ENCODE peak calls at places on chromosome 7, in six cellular contexts. E, K, W, P, Y and G are unnamed samples.
A peak's percentile ranks its signal among the peaks of the same experiment; 100 is the strongest.

GRCh38 chr7:94405506-94405905 is 10.8 kb downstream of the COL1A2 start:
- DNase-seq in E (no peak), K (no peak), W (no peak), P (no peak), Y (no peak), G (no peak)

GRCh38 chr7:66502230-66503035 is 126.2 kb upstream of the KCTD7 start:
- DNase-seq in E (no peak), K (no peak), W (no peak), P (no peak), Y (no peak), G (peak; percentile 69)

GRCh38 chr7:125934539-125934938 is 1004.9 kb upstream of the POT1 start:
- DNase-seq in E (no peak), K (no peak), W (no peak), P (no peak), Y (no peak), G (no peak)

GRCh38 chr7:129159539-129159938 is 15.0 kb downstream of the TSPAN33 start:
- DNase-seq in E (no peak), K (no peak), W (no peak), P (no peak), Y (no peak), G (no peak)

GRCh38 chr7:70316745-70317144 is 718.5 kb downstream of the AUTS2 start:
- DNase-seq in E (no peak), K (no peak), W (no peak), P (no peak), Y (no peak), G (no peak)

GRCh38 chr7:154997840-154998370 is 5.0 kb downstream of the PAXIP1 start:
- DNase-seq in E (no peak), K (no peak), W (no peak), P (no peak), Y (no peak), G (no peak)

GRCh38 chr7:44225566-44226395 is 25.0 kb downstream of the YKT6 start:
- DNase-seq in E (no peak), K (no peak), W (no peak), P (no peak), Y (no peak), G (no peak)

GRCh38 chr7:137681657-137682562 is 164.9 kb downstream of the DGKI start:
- DNase-seq in E (no peak), K (no peak), W (no peak), P (no peak), Y (peak; percentile 83), G (no peak)

GRCh38 chr7:140719711-140720110 is 23.2 kb downstream of the NDUFB2 start:
- DNase-seq in E (no peak), K (no peak), W (no peak), P (no peak), Y (peak; percentile 11), G (no peak)

GRCh38 chr7:5672468-5672867 is 109.0 kb downstream of the RNF216 start:
- DNase-seq in E (no peak), K (no peak), W (no peak), P (no peak), Y (no peak), G (no peak)

GRCh38 chr7:87359366-87359765 is 13.9 kb downstream of the CROT start:
- DNase-seq in E (no peak), K (no peak), W (no peak), P (no peak), Y (peak; percentile 68), G (no peak)

GRCh38 chr7:33757050-33757449 is 148.3 kb upstream of the BMPER start:
- DNase-seq in E (no peak), K (no peak), W (no peak), P (no peak), Y (peak; percentile 60), G (no peak)

GRCh38 chr7:64888901-64889685 is 14.0 kb upstream of the ZNF273 start:
- DNase-seq in E (no peak), K (no peak), W (no peak), P (no peak), Y (peak; percentile 12), G (no peak)

GRCh38 chr7:157352506-157352905 is 15.7 kb downstream of the DNAJB6 start:
- DNase-seq in E (no peak), K (peak; percentile 49), W (no peak), P (no peak), Y (no peak), G (no peak)

GRCh38 chr7:494906-495305 is 24.7 kb downstream of the PDGFA start:
- DNase-seq in E (peak; percentile 34), K (peak; percentile 38), W (no peak), P (no peak), Y (no peak), G (no peak)

GRCh38 chr7:30523466-30523865 is 18.8 kb upstream of the GGCT start:
- DNase-seq in E (no peak), K (no peak), W (no peak), P (no peak), Y (no peak), G (no peak)

GRCh38 chr7:125966278-125967048 is 1036.8 kb upstream of the POT1 start:
- DNase-seq in E (no peak), K (no peak), W (no peak), P (no peak), Y (no peak), G (no peak)

GRCh38 chr7:11742496-11742895 is 89.5 kb downstream of the THSD7A start:
- DNase-seq in E (no peak), K (no peak), W (no peak), P (no peak), Y (peak; percentile 26), G (no peak)

GRCh38 chr7:18212788-18213187 is 185.1 kb upstream of the PRPS1L1 start:
- DNase-seq in E (no peak), K (no peak), W (no peak), P (no peak), Y (peak; percentile 26), G (no peak)

GRCh38 chr7:107857541-107857912 is 33.5 kb upstream of the DLD start:
- DNase-seq in E (no peak), K (no peak), W (no peak), P (no peak), Y (peak; percentile 78), G (no peak)

GRCh38 chr7:137591444-137591843 is 247.9 kb upstream of the PTN start:
- DNase-seq in E (no peak), K (no peak), W (no peak), P (no peak), Y (peak; percentile 73), G (no peak)

GRCh38 chr7:121102619-121103018 is 114.1 kb downstream of the CPED1 start:
- DNase-seq in E (no peak), K (no peak), W (no peak), P (no peak), Y (no peak), G (no peak)

GRCh38 chr7:1842321-1843221 is 172.5 kb downstream of the ELFN1 start:
- DNase-seq in E (peak; percentile 54), K (peak; percentile 54), W (no peak), P (no peak), Y (no peak), G (no peak)

GRCh38 chr7:102098986-102099385 is 187.7 kb upstream of the SH2B2 start:
- DNase-seq in E (no peak), K (no peak), W (no peak), P (no peak), Y (no peak), G (no peak)

GRCh38 chr7:123665157-123665556 is 9.5 kb downstream of the LMOD2 start:
- DNase-seq in E (no peak), K (no peak), W (no peak), P (no peak), Y (no peak), G (no peak)

GRCh38 chr7:67631496-67631895 is 634.9 kb downstream of the TYW1 start:
- DNase-seq in E (no peak), K (no peak), W (no peak), P (no peak), Y (no peak), G (no peak)

GRCh38 chr7:129780257-129781127 is 169.0 kb downstream of the NRF1 start:
- DNase-seq in E (peak; percentile 96), K (no peak), W (peak; percentile 56), P (peak; percentile 50), Y (no peak), G (no peak)

GRCh38 chr7:105806592-105807266 is 69.7 kb downstream of the ATXN7L1 start:
- DNase-seq in E (no peak), K (no peak), W (no peak), P (peak; percentile 33), Y (peak; percentile 63), G (no peak)

GRCh38 chr7:77923419-77923818 is 124.8 kb downstream of the PHTF2 start:
- DNase-seq in E (no peak), K (no peak), W (no peak), P (no peak), Y (no peak), G (no peak)